ENCODE peak calls at places on chromosome 7, in nine cellular contexts. One of them, this sample, is unnamed.
A peak's percentile ranks its signal among the peaks of the same experiment; 100 is the strongest.

GRCh38 chr7:47278043-47278442 is 303.9 kb downstream of the TNS3 start:
- DNase-seq in Ammon's horn: no peak
- DNase-seq in activated CD4-positive, alpha-beta T cell treated with anti-CD3 and anti-CD28 coated beads, Interleukin-2, amount 50 U/mL, for 48 hours: no peak
- DNase-seq in NCI-H2107: no peak
- DNase-seq in adipocyte: no peak
- DNase-seq in left kidney: no peak
- DNase-seq in mesenteric fat pad: no peak
- DNase-seq in islet precursor cell: no peak
- DNase-seq in neural progenitor cell: no peak
- DNase-seq in this sample: no peak

GRCh38 chr7:46871516-46871915 is 710.4 kb downstream of the TNS3 start:
- DNase-seq in Ammon's horn: no peak
- DNase-seq in activated CD4-positive, alpha-beta T cell treated with anti-CD3 and anti-CD28 coated beads, Interleukin-2, amount 50 U/mL, for 48 hours: no peak
- DNase-seq in NCI-H2107: no peak
- DNase-seq in adipocyte: peak; percentile 15
- DNase-seq in left kidney: no peak
- DNase-seq in mesenteric fat pad: no peak
- DNase-seq in islet precursor cell: no peak
- DNase-seq in neural progenitor cell: no peak
- DNase-seq in this sample: no peak

GRCh38 chr7:30249316-30249715 is 35.1 kb upstream of the ZNRF2 start:
- DNase-seq in Ammon's horn: peak; percentile 28
- DNase-seq in activated CD4-positive, alpha-beta T cell treated with anti-CD3 and anti-CD28 coated beads, Interleukin-2, amount 50 U/mL, for 48 hours: no peak
- DNase-seq in NCI-H2107: no peak
- DNase-seq in adipocyte: no peak
- DNase-seq in left kidney: no peak
- DNase-seq in mesenteric fat pad: no peak
- DNase-seq in islet precursor cell: no peak
- DNase-seq in neural progenitor cell: no peak
- DNase-seq in this sample: no peak

GRCh38 chr7:116357776-116358670 is 141.5 kb upstream of the CAV2 start:
- DNase-seq in Ammon's horn: no peak
- DNase-seq in activated CD4-positive, alpha-beta T cell treated with anti-CD3 and anti-CD28 coated beads, Interleukin-2, amount 50 U/mL, for 48 hours: no peak
- DNase-seq in NCI-H2107: no peak
- DNase-seq in adipocyte: no peak
- DNase-seq in left kidney: peak; percentile 75
- DNase-seq in mesenteric fat pad: no peak
- DNase-seq in islet precursor cell: no peak
- DNase-seq in neural progenitor cell: no peak
- DNase-seq in this sample: no peak

GRCh38 chr7:140060243-140060630 is 2.5 kb downstream of the PARP12 start:
- DNase-seq in Ammon's horn: no peak
- DNase-seq in activated CD4-positive, alpha-beta T cell treated with anti-CD3 and anti-CD28 coated beads, Interleukin-2, amount 50 U/mL, for 48 hours: no peak
- DNase-seq in NCI-H2107: no peak
- DNase-seq in adipocyte: no peak
- DNase-seq in left kidney: no peak
- DNase-seq in mesenteric fat pad: no peak
- DNase-seq in islet precursor cell: no peak
- DNase-seq in neural progenitor cell: no peak
- DNase-seq in this sample: no peak

GRCh38 chr7:17680026-17680425 is 260.3 kb downstream of the SNX13 start:
- DNase-seq in Ammon's horn: peak; percentile 76
- DNase-seq in activated CD4-positive, alpha-beta T cell treated with anti-CD3 and anti-CD28 coated beads, Interleukin-2, amount 50 U/mL, for 48 hours: no peak
- DNase-seq in NCI-H2107: no peak
- DNase-seq in adipocyte: peak; percentile 94
- DNase-seq in left kidney: no peak
- DNase-seq in mesenteric fat pad: no peak
- DNase-seq in islet precursor cell: peak; percentile 90
- DNase-seq in neural progenitor cell: peak; percentile 73
- DNase-seq in this sample: no peak

GRCh38 chr7:67466109-67466508 is 469.5 kb downstream of the TYW1 start:
- DNase-seq in Ammon's horn: no peak
- DNase-seq in activated CD4-positive, alpha-beta T cell treated with anti-CD3 and anti-CD28 coated beads, Interleukin-2, amount 50 U/mL, for 48 hours: no peak
- DNase-seq in NCI-H2107: no peak
- DNase-seq in adipocyte: no peak
- DNase-seq in left kidney: no peak
- DNase-seq in mesenteric fat pad: no peak
- DNase-seq in islet precursor cell: no peak
- DNase-seq in neural progenitor cell: no peak
- DNase-seq in this sample: no peak

GRCh38 chr7:50307368-50308012 is 3.0 kb downstream of the IKZF1 start:
- DNase-seq in Ammon's horn: no peak
- DNase-seq in activated CD4-positive, alpha-beta T cell treated with anti-CD3 and anti-CD28 coated beads, Interleukin-2, amount 50 U/mL, for 48 hours: peak; percentile 56
- DNase-seq in NCI-H2107: no peak
- DNase-seq in adipocyte: no peak
- DNase-seq in left kidney: no peak
- DNase-seq in mesenteric fat pad: no peak
- DNase-seq in islet precursor cell: no peak
- DNase-seq in neural progenitor cell: peak; percentile 48
- DNase-seq in this sample: no peak

GRCh38 chr7:132343196-132343595 is 233.1 kb downstream of the PLXNA4 start:
- DNase-seq in Ammon's horn: no peak
- DNase-seq in activated CD4-positive, alpha-beta T cell treated with anti-CD3 and anti-CD28 coated beads, Interleukin-2, amount 50 U/mL, for 48 hours: no peak
- DNase-seq in NCI-H2107: no peak
- DNase-seq in adipocyte: no peak
- DNase-seq in left kidney: no peak
- DNase-seq in mesenteric fat pad: no peak
- DNase-seq in islet precursor cell: no peak
- DNase-seq in neural progenitor cell: no peak
- DNase-seq in this sample: no peak

GRCh38 chr7:85068796-85069195 is 118.1 kb downstream of the SEMA3D start:
- DNase-seq in Ammon's horn: no peak
- DNase-seq in activated CD4-positive, alpha-beta T cell treated with anti-CD3 and anti-CD28 coated beads, Interleukin-2, amount 50 U/mL, for 48 hours: no peak
- DNase-seq in NCI-H2107: no peak
- DNase-seq in adipocyte: peak; percentile 91
- DNase-seq in left kidney: no peak
- DNase-seq in mesenteric fat pad: no peak
- DNase-seq in islet precursor cell: no peak
- DNase-seq in neural progenitor cell: no peak
- DNase-seq in this sample: no peak

GRCh38 chr7:152117356-152117755 is 91.9 kb downstream of the GALNT11 start:
- DNase-seq in Ammon's horn: no peak
- DNase-seq in activated CD4-positive, alpha-beta T cell treated with anti-CD3 and anti-CD28 coated beads, Interleukin-2, amount 50 U/mL, for 48 hours: no peak
- DNase-seq in NCI-H2107: no peak
- DNase-seq in adipocyte: no peak
- DNase-seq in left kidney: no peak
- DNase-seq in mesenteric fat pad: no peak
- DNase-seq in islet precursor cell: no peak
- DNase-seq in neural progenitor cell: no peak
- DNase-seq in this sample: no peak

GRCh38 chr7:506391-506831 is 13.2 kb downstream of the PDGFA start:
- DNase-seq in Ammon's horn: no peak
- DNase-seq in activated CD4-positive, alpha-beta T cell treated with anti-CD3 and anti-CD28 coated beads, Interleukin-2, amount 50 U/mL, for 48 hours: no peak
- DNase-seq in NCI-H2107: no peak
- DNase-seq in adipocyte: no peak
- DNase-seq in left kidney: no peak
- DNase-seq in mesenteric fat pad: peak; percentile 88
- DNase-seq in islet precursor cell: peak; percentile 39
- DNase-seq in neural progenitor cell: no peak
- DNase-seq in this sample: peak; percentile 70

GRCh38 chr7:115516341-115516740 is 514.2 kb downstream of the TFEC start:
- DNase-seq in Ammon's horn: no peak
- DNase-seq in activated CD4-positive, alpha-beta T cell treated with anti-CD3 and anti-CD28 coated beads, Interleukin-2, amount 50 U/mL, for 48 hours: no peak
- DNase-seq in NCI-H2107: no peak
- DNase-seq in adipocyte: no peak
- DNase-seq in left kidney: no peak
- DNase-seq in mesenteric fat pad: no peak
- DNase-seq in islet precursor cell: no peak
- DNase-seq in neural progenitor cell: no peak
- DNase-seq in this sample: no peak

GRCh38 chr7:155206286-155207020 is 91.2 kb upstream of the INSIG1 start:
- DNase-seq in Ammon's horn: peak; percentile 57
- DNase-seq in activated CD4-positive, alpha-beta T cell treated with anti-CD3 and anti-CD28 coated beads, Interleukin-2, amount 50 U/mL, for 48 hours: peak; percentile 75
- DNase-seq in NCI-H2107: no peak
- DNase-seq in adipocyte: peak; percentile 29
- DNase-seq in left kidney: peak; percentile 80
- DNase-seq in mesenteric fat pad: no peak
- DNase-seq in islet precursor cell: no peak
- DNase-seq in neural progenitor cell: no peak
- DNase-seq in this sample: no peak

GRCh38 chr7:137895301-137896201 is 48.8 kb upstream of the DGKI start:
- DNase-seq in Ammon's horn: no peak
- DNase-seq in activated CD4-positive, alpha-beta T cell treated with anti-CD3 and anti-CD28 coated beads, Interleukin-2, amount 50 U/mL, for 48 hours: no peak
- DNase-seq in NCI-H2107: no peak
- DNase-seq in adipocyte: no peak
- DNase-seq in left kidney: no peak
- DNase-seq in mesenteric fat pad: no peak
- DNase-seq in islet precursor cell: no peak
- DNase-seq in neural progenitor cell: no peak
- DNase-seq in this sample: no peak

GRCh38 chr7:142698429-142698828 is 50.8 kb upstream of the PRSS1 start:
- DNase-seq in Ammon's horn: no peak
- DNase-seq in activated CD4-positive, alpha-beta T cell treated with anti-CD3 and anti-CD28 coated beads, Interleukin-2, amount 50 U/mL, for 48 hours: no peak
- DNase-seq in NCI-H2107: no peak
- DNase-seq in adipocyte: no peak
- DNase-seq in left kidney: no peak
- DNase-seq in mesenteric fat pad: no peak
- DNase-seq in islet precursor cell: no peak
- DNase-seq in neural progenitor cell: no peak
- DNase-seq in this sample: no peak

GRCh38 chr7:81211204-81211603 is 292.4 kb upstream of the SEMA3C start:
- DNase-seq in Ammon's horn: no peak
- DNase-seq in activated CD4-positive, alpha-beta T cell treated with anti-CD3 and anti-CD28 coated beads, Interleukin-2, amount 50 U/mL, for 48 hours: no peak
- DNase-seq in NCI-H2107: no peak
- DNase-seq in adipocyte: no peak
- DNase-seq in left kidney: no peak
- DNase-seq in mesenteric fat pad: no peak
- DNase-seq in islet precursor cell: no peak
- DNase-seq in neural progenitor cell: no peak
- DNase-seq in this sample: no peak

GRCh38 chr7:171912-172515 is 20.4 kb upstream of the FAM20C start:
- DNase-seq in Ammon's horn: no peak
- DNase-seq in activated CD4-positive, alpha-beta T cell treated with anti-CD3 and anti-CD28 coated beads, Interleukin-2, amount 50 U/mL, for 48 hours: no peak
- DNase-seq in NCI-H2107: no peak
- DNase-seq in adipocyte: no peak
- DNase-seq in left kidney: no peak
- DNase-seq in mesenteric fat pad: no peak
- DNase-seq in islet precursor cell: no peak
- DNase-seq in neural progenitor cell: no peak
- DNase-seq in this sample: no peak

GRCh38 chr7:109950256-109950655 is 1140.7 kb upstream of the LRRN3 start:
- DNase-seq in Ammon's horn: no peak
- DNase-seq in activated CD4-positive, alpha-beta T cell treated with anti-CD3 and anti-CD28 coated beads, Interleukin-2, amount 50 U/mL, for 48 hours: no peak
- DNase-seq in NCI-H2107: no peak
- DNase-seq in adipocyte: no peak
- DNase-seq in left kidney: no peak
- DNase-seq in mesenteric fat pad: no peak
- DNase-seq in islet precursor cell: no peak
- DNase-seq in neural progenitor cell: no peak
- DNase-seq in this sample: no peak

GRCh38 chr7:151626422-151627115 is 106.9 kb upstream of the RHEB start:
- DNase-seq in Ammon's horn: peak; percentile 48
- DNase-seq in activated CD4-positive, alpha-beta T cell treated with anti-CD3 and anti-CD28 coated beads, Interleukin-2, amount 50 U/mL, for 48 hours: peak; percentile 7
- DNase-seq in NCI-H2107: no peak
- DNase-seq in adipocyte: no peak
- DNase-seq in left kidney: peak; percentile 84
- DNase-seq in mesenteric fat pad: no peak
- DNase-seq in islet precursor cell: no peak
- DNase-seq in neural progenitor cell: peak; percentile 74
- DNase-seq in this sample: no peak

GRCh38 chr7:153408360-153409335 is 643.5 kb upstream of the DPP6 start:
- DNase-seq in Ammon's horn: no peak
- DNase-seq in activated CD4-positive, alpha-beta T cell treated with anti-CD3 and anti-CD28 coated beads, Interleukin-2, amount 50 U/mL, for 48 hours: no peak
- DNase-seq in NCI-H2107: no peak
- DNase-seq in adipocyte: no peak
- DNase-seq in left kidney: no peak
- DNase-seq in mesenteric fat pad: no peak
- DNase-seq in islet precursor cell: no peak
- DNase-seq in neural progenitor cell: no peak
- DNase-seq in this sample: peak; percentile 21

GRCh38 chr7:158698657-158699195 is 5.9 kb downstream of the NCAPG2 start:
- DNase-seq in Ammon's horn: no peak
- DNase-seq in activated CD4-positive, alpha-beta T cell treated with anti-CD3 and anti-CD28 coated beads, Interleukin-2, amount 50 U/mL, for 48 hours: no peak
- DNase-seq in NCI-H2107: no peak
- DNase-seq in adipocyte: no peak
- DNase-seq in left kidney: no peak
- DNase-seq in mesenteric fat pad: no peak
- DNase-seq in islet precursor cell: no peak
- DNase-seq in neural progenitor cell: no peak
- DNase-seq in this sample: no peak

GRCh38 chr7:43164757-43165156 is 52.3 kb downstream of the HECW1 start:
- DNase-seq in Ammon's horn: peak; percentile 42
- DNase-seq in activated CD4-positive, alpha-beta T cell treated with anti-CD3 and anti-CD28 coated beads, Interleukin-2, amount 50 U/mL, for 48 hours: no peak
- DNase-seq in NCI-H2107: no peak
- DNase-seq in adipocyte: peak; percentile 85
- DNase-seq in left kidney: no peak
- DNase-seq in mesenteric fat pad: no peak
- DNase-seq in islet precursor cell: no peak
- DNase-seq in neural progenitor cell: no peak
- DNase-seq in this sample: no peak

GRCh38 chr7:82376739-82377138 is 66.8 kb downstream of the CACNA2D1 start:
- DNase-seq in Ammon's horn: no peak
- DNase-seq in activated CD4-positive, alpha-beta T cell treated with anti-CD3 and anti-CD28 coated beads, Interleukin-2, amount 50 U/mL, for 48 hours: no peak
- DNase-seq in NCI-H2107: no peak
- DNase-seq in adipocyte: no peak
- DNase-seq in left kidney: no peak
- DNase-seq in mesenteric fat pad: no peak
- DNase-seq in islet precursor cell: no peak
- DNase-seq in neural progenitor cell: no peak
- DNase-seq in this sample: no peak

GRCh38 chr7:94436018-94436604 is 41.4 kb downstream of the COL1A2 start:
- DNase-seq in Ammon's horn: peak; percentile 79
- DNase-seq in activated CD4-positive, alpha-beta T cell treated with anti-CD3 and anti-CD28 coated beads, Interleukin-2, amount 50 U/mL, for 48 hours: peak; percentile 36
- DNase-seq in NCI-H2107: no peak
- DNase-seq in adipocyte: peak; percentile 95
- DNase-seq in left kidney: peak; percentile 87
- DNase-seq in mesenteric fat pad: no peak
- DNase-seq in islet precursor cell: peak; percentile 70
- DNase-seq in neural progenitor cell: peak; percentile 85
- DNase-seq in this sample: no peak

GRCh38 chr7:1200045-1200444 is 32.6 kb upstream of the UNCX start:
- DNase-seq in Ammon's horn: no peak
- DNase-seq in activated CD4-positive, alpha-beta T cell treated with anti-CD3 and anti-CD28 coated beads, Interleukin-2, amount 50 U/mL, for 48 hours: no peak
- DNase-seq in NCI-H2107: no peak
- DNase-seq in adipocyte: peak; percentile 39
- DNase-seq in left kidney: no peak
- DNase-seq in mesenteric fat pad: no peak
- DNase-seq in islet precursor cell: no peak
- DNase-seq in neural progenitor cell: no peak
- DNase-seq in this sample: no peak

GRCh38 chr7:158264881-158265742 is 322.5 kb downstream of the PTPRN2 start:
- DNase-seq in Ammon's horn: no peak
- DNase-seq in activated CD4-positive, alpha-beta T cell treated with anti-CD3 and anti-CD28 coated beads, Interleukin-2, amount 50 U/mL, for 48 hours: no peak
- DNase-seq in NCI-H2107: no peak
- DNase-seq in adipocyte: no peak
- DNase-seq in left kidney: no peak
- DNase-seq in mesenteric fat pad: peak; percentile 73
- DNase-seq in islet precursor cell: no peak
- DNase-seq in neural progenitor cell: no peak
- DNase-seq in this sample: no peak

GRCh38 chr7:5237286-5237685 is 45.5 kb upstream of the SLC29A4 start:
- DNase-seq in Ammon's horn: peak; percentile 91
- DNase-seq in activated CD4-positive, alpha-beta T cell treated with anti-CD3 and anti-CD28 coated beads, Interleukin-2, amount 50 U/mL, for 48 hours: no peak
- DNase-seq in NCI-H2107: no peak
- DNase-seq in adipocyte: peak; percentile 7
- DNase-seq in left kidney: peak; percentile 28
- DNase-seq in mesenteric fat pad: no peak
- DNase-seq in islet precursor cell: no peak
- DNase-seq in neural progenitor cell: no peak
- DNase-seq in this sample: no peak

GRCh38 chr7:134949171-134949570 is 37.1 kb upstream of the AGBL3 start:
- DNase-seq in Ammon's horn: no peak
- DNase-seq in activated CD4-positive, alpha-beta T cell treated with anti-CD3 and anti-CD28 coated beads, Interleukin-2, amount 50 U/mL, for 48 hours: no peak
- DNase-seq in NCI-H2107: no peak
- DNase-seq in adipocyte: peak; percentile 39
- DNase-seq in left kidney: no peak
- DNase-seq in mesenteric fat pad: no peak
- DNase-seq in islet precursor cell: no peak
- DNase-seq in neural progenitor cell: no peak
- DNase-seq in this sample: no peak

GRCh38 chr7:32204361-32205018 is 134.3 kb upstream of the PDE1C start:
- DNase-seq in Ammon's horn: peak; percentile 96
- DNase-seq in activated CD4-positive, alpha-beta T cell treated with anti-CD3 and anti-CD28 coated beads, Interleukin-2, amount 50 U/mL, for 48 hours: peak; percentile 1
- DNase-seq in NCI-H2107: peak; percentile 59
- DNase-seq in adipocyte: peak; percentile 94
- DNase-seq in left kidney: peak; percentile 88
- DNase-seq in mesenteric fat pad: no peak
- DNase-seq in islet precursor cell: peak; percentile 83
- DNase-seq in neural progenitor cell: peak; percentile 89
- DNase-seq in this sample: peak; percentile 78

GRCh38 chr7:1928555-1929348 is 258.7 kb downstream of the ELFN1 start:
- DNase-seq in Ammon's horn: no peak
- DNase-seq in activated CD4-positive, alpha-beta T cell treated with anti-CD3 and anti-CD28 coated beads, Interleukin-2, amount 50 U/mL, for 48 hours: no peak
- DNase-seq in NCI-H2107: no peak
- DNase-seq in adipocyte: no peak
- DNase-seq in left kidney: no peak
- DNase-seq in mesenteric fat pad: no peak
- DNase-seq in islet precursor cell: no peak
- DNase-seq in neural progenitor cell: no peak
- DNase-seq in this sample: no peak